ENCODE peak calls at places on chromosomes 4 and X, in four cellular contexts. F is neuronal stem cell, K is H1, B is trophoblast cell. A is an unnamed sample.
A peak's percentile ranks its signal among the peaks of the same experiment; 100 is the strongest.

GRCh38 chr4:84499065-84499982 is at the start of gene NKX6-1:
- DNase-seq in F (peak; percentile 88), K (peak; percentile 84), B (peak; percentile 55), A (peak; percentile 96)

GRCh38 chr4:3449047-3449573 is 7.3 kb downstream of the HGFAC start:
- DNase-seq in F (no peak), K (no peak), B (no peak), A (no peak)

GRCh38 chr4:36010531-36010930 is 233.8 kb downstream of the ARAP2 start:
- DNase-seq in F (no peak), K (no peak), B (no peak), A (peak; percentile 34)

GRCh38 chrX:10048695-10049094 is 81.5 kb downstream of the CLDN34 start:
- DNase-seq in F (no peak), K (no peak), B (no peak), A (no peak)

GRCh38 chr4:168621806-168622589 is 125.1 kb downstream of the PALLD start:
- DNase-seq in F (no peak), K (no peak), B (peak; percentile 58), A (no peak)

GRCh38 chr4:28421221-28421620 is 1560.6 kb downstream of the STIM2 start:
- DNase-seq in F (no peak), K (no peak), B (no peak), A (no peak)

GRCh38 chr4:142671516-142671915 is 174.6 kb downstream of the INPP4B start:
- DNase-seq in F (no peak), K (no peak), B (no peak), A (no peak)

GRCh38 chr4:95084584-95084983 is 326.8 kb downstream of the BMPR1B start:
- DNase-seq in F (no peak), K (no peak), B (no peak), A (no peak)

GRCh38 chr4:1799997-1800375 is 6.9 kb downstream of the FGFR3 start:
- DNase-seq in F (no peak), K (no peak), B (no peak), A (no peak)

GRCh38 chr4:155402941-155403340 is 26.2 kb upstream of the MAP9 start:
- DNase-seq in F (no peak), K (no peak), B (no peak), A (peak; percentile 23)

GRCh38 chr4:142452132-142452855 is 393.8 kb downstream of the INPP4B start:
- DNase-seq in F (no peak), K (no peak), B (no peak), A (no peak)

GRCh38 chr4:147312376-147313046 is 168.4 kb upstream of the EDNRA start:
- DNase-seq in F (no peak), K (no peak), B (no peak), A (peak; percentile 14)

GRCh38 chrX:86171366-86171765 is 23.1 kb downstream of the DACH2 start:
- DNase-seq in F (no peak), K (peak; percentile 23), B (no peak), A (peak; percentile 78)

GRCh38 chr4:10582966-10583365 is 101.6 kb downstream of the CLNK start:
- DNase-seq in F (no peak), K (no peak), B (peak; percentile 59), A (no peak)

GRCh38 chrX:44705817-44706551 is 137.8 kb upstream of the DUSP21 start:
- DNase-seq in F (no peak), K (no peak), B (peak; percentile 67), A (peak; percentile 37)

GRCh38 chr4:149140841-149141240 is 674.8 kb downstream of the IQCM start:
- DNase-seq in F (no peak), K (no peak), B (no peak), A (no peak)

GRCh38 chr4:61520176-61520575 is 320.1 kb downstream of the ADGRL3 start:
- DNase-seq in F (no peak), K (no peak), B (no peak), A (no peak)

GRCh38 chrX:40099046-40099968 is 1.5 kb upstream of the BCOR start:
- DNase-seq in F (no peak), K (no peak), B (no peak), A (peak; percentile 43)

GRCh38 chr4:7506119-7506518 is 71.4 kb upstream of the PSAPL1 start:
- DNase-seq in F (no peak), K (no peak), B (no peak), A (no peak)

GRCh38 chr4:145453163-145453520 is 28.5 kb upstream of the SMAD1 start:
- DNase-seq in F (no peak), K (no peak), B (no peak), A (no peak)

GRCh38 chrX:124232523-124233201 is 99.8 kb upstream of the TEX13D start:
- DNase-seq in F (no peak), K (no peak), B (no peak), A (peak; percentile 16)

GRCh38 chr4:188783606-188784157 is 644.4 kb downstream of the TRIML1 start:
- DNase-seq in F (no peak), K (no peak), B (no peak), A (no peak)

GRCh38 chr4:11418610-11419009 is 10.1 kb downstream of the HS3ST1 start:
- DNase-seq in F (no peak), K (no peak), B (no peak), A (peak; percentile 52)

GRCh38 chr4:82785248-82786003 is 13.2 kb downstream of the SCD5 start:
- DNase-seq in F (no peak), K (no peak), B (no peak), A (peak; percentile 80)

GRCh38 chr4:165965503-165965902 is 92.5 kb downstream of the TLL1 start:
- DNase-seq in F (no peak), K (no peak), B (peak; percentile 47), A (no peak)

GRCh38 chrX:133638285-133638684 is 223.0 kb upstream of the GPC4 start:
- DNase-seq in F (no peak), K (no peak), B (no peak), A (no peak)

GRCh38 chr4:6917445-6918241 is 8.0 kb downstream of the TBC1D14 start:
- DNase-seq in F (no peak), K (no peak), B (no peak), A (peak; percentile 54)

GRCh38 chrX:24561121-24561520 is 86.0 kb downstream of the PCYT1B start:
- DNase-seq in F (no peak), K (no peak), B (no peak), A (peak; percentile 3)

GRCh38 chr4:137611998-137612700 is 79.9 kb upstream of the PCDH18 start:
- DNase-seq in F (no peak), K (no peak), B (no peak), A (no peak)

GRCh38 chr4:103591839-103592238 is 127.9 kb downstream of the TACR3 start:
- DNase-seq in F (no peak), K (no peak), B (no peak), A (no peak)

GRCh38 chr4:166924456-166924855 is 309.8 kb downstream of the SPOCK3 start:
- DNase-seq in F (no peak), K (no peak), B (no peak), A (no peak)

GRCh38 chr4:127601029-127601428 is 31.7 kb upstream of the INTU start:
- DNase-seq in F (no peak), K (no peak), B (no peak), A (no peak)

GRCh38 chr4:67576538-67576937 is 18.0 kb downstream of the STAP1 start:
- DNase-seq in F (no peak), K (no peak), B (no peak), A (no peak)

GRCh38 chrX:7054219-7055206 is 93.0 kb upstream of the STS start:
- DNase-seq in F (no peak), K (no peak), B (no peak), A (no peak)

GRCh38 chr4:126264839-126265238 is 950.1 kb downstream of the FAT4 start:
- DNase-seq in F (no peak), K (no peak), B (peak; percentile 3), A (no peak)

GRCh38 chrX:95764972-95765451 is 919.6 kb upstream of the DIAPH2 start:
- DNase-seq in F (peak; percentile 32), K (no peak), B (peak; percentile 8), A (peak; percentile 72)

GRCh38 chr4:121139533-121140222 is 24.4 kb downstream of the TNIP3 start:
- DNase-seq in F (no peak), K (no peak), B (no peak), A (no peak)

GRCh38 chr4:14023036-14023435 is 395.5 kb upstream of the BOD1L1 start:
- DNase-seq in F (no peak), K (no peak), B (no peak), A (no peak)
- H2AK5ac ChIP-seq in F (no peak overlapping the region), K (no peak overlapping the region), B (no peak overlapping the region), A (no peak overlapping the region)

GRCh38 chr4:47071863-47072441 is 40.6 kb downstream of the GABRB1 start:
- DNase-seq in F (no peak), K (no peak), B (no peak), A (no peak)

GRCh38 chr4:47074836-47075235 is 43.5 kb downstream of the GABRB1 start:
- DNase-seq in F (no peak), K (no peak), B (no peak), A (no peak)

GRCh38 chr4:47065099-47065498 is 33.7 kb downstream of the GABRB1 start:
- DNase-seq in F (no peak), K (no peak), B (no peak), A (no peak)

GRCh38 chr4:47068986-47069385 is 37.6 kb downstream of the GABRB1 start:
- DNase-seq in F (no peak), K (no peak), B (no peak), A (no peak)
- H2BK120ac ChIP-seq in F (no peak overlapping the region), K (no peak overlapping the region), B (no peak overlapping the region), A (no peak overlapping the region)

GRCh38 chr4:70901607-70901983 is 574 bp upstream of the MOB1B start:
- DNase-seq in F (no peak), K (no peak), B (peak; percentile 2), A (no peak)
- H3K23ac ChIP-seq in F (peak overlapping the region; percentile 45), K (no peak overlapping the region), B (no peak overlapping the region), A (no peak overlapping the region)

GRCh38 chr4:177008836-177009501 is 216.2 kb upstream of the VEGFC start:
- DNase-seq in F (no peak), K (no peak), B (no peak), A (no peak)

GRCh38 chr4:177006331-177006730 is 213.6 kb upstream of the VEGFC start:
- DNase-seq in F (no peak), K (no peak), B (no peak), A (no peak)

GRCh38 chr4:177005801-177006230 is 213.1 kb upstream of the VEGFC start:
- DNase-seq in F (no peak), K (no peak), B (no peak), A (peak; percentile 10)

GRCh38 chr4:177010421-177010820 is 217.7 kb upstream of the VEGFC start:
- DNase-seq in F (no peak), K (no peak), B (no peak), A (no peak)

DNA sequence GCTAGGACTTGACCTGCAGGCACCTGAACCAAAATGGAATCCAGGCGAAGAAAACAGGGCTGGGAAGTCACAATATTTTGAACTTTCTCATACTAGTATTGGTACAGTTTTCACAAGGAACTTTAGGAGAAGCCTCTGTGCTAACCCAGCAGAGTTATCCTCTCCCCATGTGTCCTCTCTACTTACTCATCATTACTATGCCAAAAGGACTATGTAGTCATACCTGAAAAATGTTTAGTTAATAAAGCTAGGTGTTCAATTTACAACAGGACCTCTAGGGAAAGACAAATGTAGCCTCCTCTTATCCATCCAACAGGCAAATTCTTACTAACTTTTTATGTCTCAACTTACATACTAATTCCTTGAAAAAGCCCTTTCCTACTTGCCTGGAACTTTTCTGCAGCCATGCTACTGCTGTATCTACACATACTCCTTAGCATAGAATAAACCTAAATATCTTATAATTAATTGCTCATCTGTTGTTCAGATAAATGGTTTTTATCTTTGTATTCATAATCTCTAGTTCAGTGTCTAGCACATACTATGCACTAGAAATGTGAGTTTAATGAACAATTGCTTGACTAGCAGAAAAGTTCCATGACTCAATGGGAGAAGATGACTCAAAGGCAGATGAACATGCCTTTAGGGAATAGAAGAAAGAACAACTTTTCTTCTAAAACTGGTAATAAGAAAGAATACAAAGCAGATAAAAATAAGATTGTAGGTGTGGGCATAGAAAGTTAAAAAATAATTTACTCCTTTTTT is 215.5 kb upstream of the VEGFC start:
- DNase-seq in F (no peak), K (no peak), B (no peak), A (no peak)
- H2AK5ac ChIP-seq in F (no peak overlapping the region), K (no peak overlapping the region), B (no peak overlapping the region), A (no peak overlapping the region)